ENCODE peak calls at places on chromosomes 11 and 22, in nine cellular contexts. N is endothelial cell, E is right atrium auricular region, M is RWPE2, G is AG04449, A is choroid plexus epithelial cell, C is H9, X is fibroblast of the aortic adventitia, K is cardiac fibroblast. O is an unnamed sample.

GRCh38 chr11:44980533-44981427 is 30.1 kb upstream of the TP53I11 start:
- DNase-seq in N (no peak), E (no peak), M (no peak), G (no peak), A (no peak), C (no peak), X (no peak), K (no peak), O (no peak)

GRCh38 chr22:47781427-47782111 is 1019.1 kb downstream of the TBC1D22A start:
- DNase-seq in N (no peak), E (peak; percentile 21), M (no peak), G (no peak), A (no peak), C (no peak), X (no peak), K (no peak), O (no peak)

GRCh38 chr22:37639070-37639760 is at the start of gene SH3BP1:
- DNase-seq in N (peak; percentile 50), E (no peak), M (peak; percentile 68), G (no peak), A (peak; percentile 35), C (peak; percentile 88), X (no peak), K (no peak), O (no peak)

GRCh38 chr22:23225724-23226496 is 45.6 kb downstream of the BCR start:
- DNase-seq in N (no peak), E (no peak), M (peak; percentile 80), G (no peak), A (peak; percentile 51), C (no peak), X (peak; percentile 91), K (peak; percentile 81), O (peak; percentile 40)

GRCh38 chr22:27474711-27475547 is 326.6 kb downstream of the MN1 start:
- DNase-seq in N (no peak), E (no peak), M (peak; percentile 99), G (peak; percentile 71), A (peak; percentile 97), C (peak; percentile 95), X (peak; percentile 87), K (peak; percentile 97), O (peak; percentile 91)

GRCh38 chr11:34358258-34358665 is 452 bp upstream of the ABTB2 start:
- DNase-seq in N (peak; percentile 60), E (peak; percentile 66), M (peak; percentile 80), G (no peak), A (peak; percentile 64), C (no peak), X (peak; percentile 67), K (peak; percentile 62), O (no peak)

GRCh38 chr11:134574947-134575346 is 162.9 kb upstream of the B3GAT1 start:
- DNase-seq in N (no peak), E (peak; percentile 43), M (no peak), G (no peak), A (no peak), C (no peak), X (no peak), K (no peak), O (no peak)

GRCh38 chr22:24553597-24554315 is 1.2 kb downstream of the GUCD1 start:
- DNase-seq in N (no peak), E (no peak), M (no peak), G (no peak), A (peak; percentile 41), C (no peak), X (peak; percentile 16), K (peak; percentile 29), O (peak; percentile 10)

GRCh38 chr11:122634507-122634906 is 21.0 kb upstream of the UBASH3B start:
- DNase-seq in N (peak; percentile 15), E (no peak), M (no peak), G (no peak), A (peak; percentile 56), C (peak; percentile 80), X (no peak), K (peak; percentile 60), O (peak; percentile 47)

GRCh38 chr11:88035271-88035670 is 140.0 kb downstream of the RAB38 start:
- DNase-seq in N (no peak), E (no peak), M (no peak), G (no peak), A (no peak), C (no peak), X (peak; percentile 7), K (peak; percentile 59), O (no peak)

GRCh38 chr11:283405-284080 is 5.3 kb downstream of the NLRP6 start:
- DNase-seq in N (no peak), E (no peak), M (no peak), G (no peak), A (no peak), C (no peak), X (no peak), K (no peak), O (no peak)

GRCh38 chr22:48511781-48512327 is 1315.8 kb downstream of the BRD1 start:
- DNase-seq in N (no peak), E (no peak), M (no peak), G (no peak), A (no peak), C (no peak), X (no peak), K (no peak), O (no peak)

GRCh38 chr22:19998232-19998951 is 18.2 kb downstream of the ARVCF start:
- DNase-seq in N (no peak), E (no peak), M (no peak), G (no peak), A (peak; percentile 26), C (no peak), X (no peak), K (no peak), O (no peak)

GRCh38 chr22:20002098-20002497 is 14.5 kb downstream of the ARVCF start:
- DNase-seq in N (no peak), E (no peak), M (no peak), G (no peak), A (no peak), C (no peak), X (no peak), K (no peak), O (no peak)

GRCh38 chr22:20001082-20001638 is 15.5 kb downstream of the ARVCF start:
- DNase-seq in N (no peak), E (no peak), M (no peak), G (no peak), A (peak; percentile 50), C (no peak), X (no peak), K (peak; percentile 34), O (no peak)

GRCh38 chr22:19998991-19999820 is 17.4 kb downstream of the ARVCF start:
- DNase-seq in N (no peak), E (no peak), M (no peak), G (no peak), A (no peak), C (no peak), X (no peak), K (no peak), O (no peak)

GRCh38 chr22:20000246-20001081 is 16.2 kb downstream of the ARVCF start:
- DNase-seq in N (no peak), E (no peak), M (no peak), G (no peak), A (no peak), C (no peak), X (no peak), K (no peak), O (no peak)
- TF ChIP-seq CTCF in N (no peak), E (no peak), M (no peak), G (no peak), A (no peak), C (peak; percentile 24), X (no peak), K (no peak), O (no peak)

DNA sequence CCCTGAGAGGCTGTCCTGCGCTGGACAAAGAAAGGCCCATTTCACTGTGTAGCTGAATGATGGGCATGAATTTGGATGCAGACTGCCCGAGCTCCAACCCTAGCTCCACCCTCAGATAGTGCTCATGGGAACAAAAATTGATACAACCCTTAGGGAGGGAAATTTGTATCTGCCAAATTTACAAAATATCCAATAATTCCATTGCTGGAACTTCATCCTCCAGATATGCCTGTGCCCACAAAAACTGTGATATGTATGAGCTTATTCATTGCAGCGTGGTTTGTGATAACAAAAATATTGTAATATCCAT is 2.1 kb downstream of the MS4A8 start:
- DNase-seq in N (no peak), E (no peak), M (no peak), G (no peak), A (no peak), C (no peak), X (no peak), K (no peak), O (no peak)
- TF ChIP-seq CTCF in N (peak; percentile 49), E (no peak), M (peak; percentile 31), G (no peak), A (no peak), C (peak; percentile 4), X (no peak), K (no peak), O (no peak)

GRCh38 chr22:35039625-35040024 is 26.3 kb upstream of the ISX start:
- DNase-seq in N (no peak), E (no peak), M (no peak), G (no peak), A (no peak), C (no peak), X (no peak), K (no peak), O (no peak)

GRCh38 chr22:35034963-35035362 is 31.0 kb upstream of the ISX start:
- DNase-seq in N (no peak), E (no peak), M (no peak), G (no peak), A (no peak), C (no peak), X (no peak), K (no peak), O (no peak)

GRCh38 chr22:35032571-35032970 is 33.4 kb upstream of the ISX start:
- DNase-seq in N (no peak), E (no peak), M (no peak), G (no peak), A (no peak), C (no peak), X (no peak), K (no peak), O (no peak)

GRCh38 chr22:35033635-35034296 is 32.2 kb upstream of the ISX start:
- DNase-seq in N (no peak), E (no peak), M (no peak), G (no peak), A (no peak), C (no peak), X (no peak), K (no peak), O (no peak)

DNA sequence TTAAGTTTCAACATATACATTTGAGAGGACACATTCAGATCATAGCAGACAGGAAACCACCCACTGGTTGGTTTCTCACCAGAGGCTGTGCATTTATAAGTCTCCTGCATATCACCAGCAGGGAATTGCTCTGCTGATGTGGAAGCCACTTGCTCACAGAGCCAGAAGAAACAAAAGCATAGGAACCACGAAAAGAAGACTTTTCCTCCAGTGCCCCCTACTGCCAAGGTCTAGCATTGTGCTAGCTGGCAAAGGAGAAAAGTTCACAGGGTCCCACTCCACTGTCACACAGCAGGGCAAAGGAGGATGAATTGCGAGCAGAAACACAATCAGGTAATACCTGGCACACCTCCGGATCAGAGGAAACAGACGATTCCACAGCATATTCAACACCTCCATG is 28.9 kb upstream of the ISX start:
- DNase-seq in N (peak; percentile 9), E (no peak), M (no peak), G (no peak), A (no peak), C (peak; percentile 54), X (no peak), K (no peak), O (no peak)
- TF ChIP-seq CTCF in N (no peak), E (no peak), M (no peak), G (no peak), A (no peak), C (peak; percentile 72), X (no peak), K (no peak), O (peak; percentile 28)

GRCh38 chr11:75821202-75821601 is 6.2 kb downstream of the UVRAG start:
- DNase-seq in N (no peak), E (no peak), M (no peak), G (no peak), A (no peak), C (no peak), X (no peak), K (no peak), O (no peak)
- TF ChIP-seq CTCF in N (no peak), E (no peak), M (no peak), G (no peak), A (no peak), C (no peak), X (no peak), K (no peak), O (no peak)

O was measured in HFFc6.